ENCODE peak calls at places on chromosomes 12 and 14, in seven cellular contexts. W is stimulated activated CD4-positive, alpha-beta T cell treated with anti-CD3 and anti-CD28 coated beads, Interleukin-2, amount 100 ng/mL, for 4 hours; O is hepatic stellate cell; H is fibroblast of the aortic adventitia; X is adrenal gland; M is effector CD4-positive, alpha-beta T cell; A is nephron progenitor cell. T is an unnamed sample.

GRCh38 chr12:116559330-116560080 is at the start of gene MAP1LC3B2:
- DNase-seq in H (peak), W (peak), A (no peak), O (peak), X (peak), M (peak), T (peak)

GRCh38 chr14:58717821-58718220 is 80.1 kb downstream of the DACT1 start:
- DNase-seq in X (no peak), M (no peak), A (no peak), W (no peak), H (no peak), O (no peak), T (no peak)

GRCh38 chr12:69553626-69554248 is 31.5 kb upstream of the CCT2 start:
- DNase-seq in O (no peak), X (no peak), M (no peak), H (peak), A (no peak), W (no peak), T (no peak)

GRCh38 chr12:852864-853263 is 96.6 kb downstream of the RAD52 start:
- DNase-seq in X (no peak), O (no peak), H (no peak), W (no peak), M (no peak), A (no peak), T (no peak)

GRCh38 chr12:55831407-55831880 is 2.1 kb upstream of the DNAJC14 start:
- DNase-seq in H (no peak), W (no peak), O (no peak), M (no peak), X (no peak), A (no peak), T (no peak)

GRCh38 chr14:61145903-61146411 is 135.2 kb downstream of the TMEM30B start:
- DNase-seq in M (no peak), A (no peak), O (peak), X (no peak), H (peak), W (no peak), T (no peak)

GRCh38 chr14:91307046-91307445 is 62.5 kb upstream of the GPR68 start:
- DNase-seq in X (no peak), A (no peak), H (no peak), W (no peak), O (no peak), M (no peak), T (no peak)

GRCh38 chr12:45130881-45131281 is 80.0 kb upstream of the DBX2 start:
- DNase-seq in H (peak), W (peak), O (peak), X (peak), A (peak), M (no peak), T (peak)

GRCh38 chr12:86838709-86839108 is 582.5 kb upstream of the MGAT4C start:
- DNase-seq in M (no peak), W (no peak), A (no peak), O (no peak), H (peak), X (no peak), T (no peak)

GRCh38 chr14:20722016-20722415 is 23.7 kb upstream of the EDDM3A start:
- DNase-seq in M (no peak), O (no peak), W (no peak), A (no peak), H (no peak), X (no peak), T (no peak)

GRCh38 chr12:45914090-45914489 is 76.3 kb downstream of the SCAF11 start:
- DNase-seq in X (no peak), M (no peak), O (peak), W (no peak), A (no peak), H (peak), T (no peak)

GRCh38 chr12:49615725-49616124 is 7.6 kb upstream of the PRPF40B start:
- DNase-seq in X (no peak), M (no peak), W (no peak), A (no peak), O (no peak), H (peak), T (no peak)

GRCh38 chr12:53816360-53817020 is 64.7 kb upstream of the CISTR start:
- DNase-seq in W (no peak), M (no peak), X (no peak), A (no peak), O (no peak), H (no peak), T (no peak)

GRCh38 chr12:31368666-31369361 is 42.9 kb upstream of the SINHCAF start:
- DNase-seq in X (no peak), M (no peak), O (no peak), W (no peak), H (no peak), A (no peak), T (no peak)

GRCh38 chr14:66046591-66046990 is 439.6 kb upstream of the CCDC196 start:
- DNase-seq in A (no peak), O (no peak), X (no peak), H (no peak), M (no peak), W (no peak), T (no peak)

GRCh38 chr12:52231305-52232232 is 1.5 kb upstream of the KRT7 start:
- DNase-seq in W (no peak), H (no peak), A (no peak), X (no peak), M (no peak), O (no peak), T (no peak)

GRCh38 chr12:104643093-104643646 is 186.4 kb downstream of the CHST11 start:
- DNase-seq in H (no peak), M (no peak), W (no peak), X (no peak), O (no peak), A (no peak), T (no peak)

GRCh38 chr14:89899917-89900680 is 54.4 kb downstream of the EFCAB11 start:
- DNase-seq in X (no peak), O (peak), W (no peak), H (peak), A (no peak), M (no peak), T (no peak)

GRCh38 chr14:64387232-64387737 is 868 bp upstream of the MTHFD1 start:
- DNase-seq in A (no peak), H (no peak), W (no peak), O (peak), X (no peak), M (no peak), T (no peak)

GRCh38 chr12:111636209-111636928 is 37.3 kb upstream of the ATXN2 start:
- DNase-seq in W (no peak), M (no peak), A (peak), O (peak), H (peak), X (peak), T (no peak)

GRCh38 chr14:55807059-55807499 is 227.1 kb downstream of the KTN1 start:
- DNase-seq in H (peak), O (no peak), A (no peak), X (peak), M (peak), W (peak), T (peak)

GRCh38 chr14:21300892-21301291 is 21.0 kb downstream of the RPGRIP1 start:
- DNase-seq in W (peak), O (no peak), H (no peak), X (no peak), M (peak), A (peak), T (no peak)

GRCh38 chr12:125023065-125023464 is 29.6 kb downstream of the BRI3BP start:
- DNase-seq in X (no peak), O (no peak), M (no peak), A (no peak), H (no peak), W (no peak), T (no peak)

GRCh38 chr14:72665259-72665658 is 228.6 kb downstream of the DPF3 start:
- DNase-seq in O (peak), X (no peak), W (no peak), A (no peak), M (no peak), H (peak), T (no peak)

GRCh38 chr14:65471038-65471878 is 58.7 kb downstream of the FUT8 start:
- DNase-seq in A (no peak), M (no peak), O (no peak), X (no peak), W (no peak), H (no peak), T (no peak)

GRCh38 chr12:51760231-51760630 is 88.3 kb downstream of the FIGNL2 start:
- DNase-seq in X (no peak), M (no peak), O (no peak), W (no peak), H (no peak), A (no peak), T (no peak)

GRCh38 chr12:80216890-80217559 is 117.7 kb downstream of the OTOGL start:
- DNase-seq in O (no peak), A (no peak), W (no peak), H (no peak), M (no peak), X (no peak), T (no peak)

GRCh38 chr12:3537916-3538690 is 47.1 kb downstream of the PRMT8 start:
- DNase-seq in H (no peak), W (no peak), O (no peak), X (peak), M (no peak), A (no peak), T (no peak)

GRCh38 chr14:94403312-94403711 is 14.9 kb upstream of the SERPINA1 start:
- DNase-seq in H (no peak), X (no peak), O (no peak), A (no peak), M (no peak), W (no peak), T (no peak)

GRCh38 chr14:63493246-63493645 is 49.9 kb downstream of the PPP2R5E start:
- DNase-seq in W (no peak), H (no peak), X (no peak), O (no peak), A (peak), M (no peak), T (no peak)

GRCh38 chr14:102948698-102949061 is 26.2 kb downstream of the AMN start:
- DNase-seq in X (no peak), M (no peak), O (no peak), H (no peak), A (no peak), W (no peak), T (no peak)

GRCh38 chr12:113259499-113259953 is 38.3 kb downstream of the TPCN1 start:
- DNase-seq in M (no peak), H (peak), A (peak), X (peak), W (no peak), O (peak), T (no peak)

GRCh38 chr12:70964867-70965469 is 44.4 kb upstream of the PTPRR start:
- DNase-seq in A (no peak), X (no peak), O (no peak), M (no peak), H (no peak), W (no peak), T (no peak)

GRCh38 chr12:15788266-15789214 is 648 bp downstream of the EPS8 start:
- DNase-seq in A (peak), M (peak), H (peak), O (peak), W (no peak), X (peak), T (no peak)

GRCh38 chr12:34389378-34390170 is 367.3 kb downstream of the ALG10 start:
- DNase-seq in W (no peak), A (no peak), X (no peak), H (no peak), M (no peak), O (no peak), T (no peak)

GRCh38 chr14:37452323-37452722 is 142.7 kb downstream of the FOXA1 start:
- DNase-seq in M (no peak), A (no peak), W (no peak), H (peak), X (no peak), O (no peak), T (no peak)

T was measured in T follicular helper cell.